ENCODE peak calls at places on chromosomes 5 and 9, in seven cellular contexts. S is WERI-Rb-1; T is cardiac fibroblast; Y is ureter; K is HT1080; A is stimulated activated CD4-positive, alpha-beta T cell treated with anti-CD3 and anti-CD28 coated beads, Interleukin-1b, Interleukin-23, amount 100 ng/mL, for 24 hours; Q is GF-D8. C is an unnamed sample.

GRCh38 chr5:612498-613424 is 621 bp downstream of the CEP72 start:
- DNase-seq in S (peak; percentile 52), T (peak; percentile 23), Y (peak; percentile 17), K (peak; percentile 25), A (no peak), Q (no peak), C (peak; percentile 17)

GRCh38 chr5:120252839-120253238 is 211.3 kb upstream of the PRR16 start:
- DNase-seq in S (no peak), T (peak; percentile 51), Y (no peak), K (peak; percentile 63), A (no peak), Q (no peak), C (no peak)

GRCh38 chr5:132464155-132464939 is 26.2 kb downstream of the IRF1 start:
- DNase-seq in S (peak; percentile 41), T (no peak), Y (no peak), K (no peak), A (no peak), Q (no peak), C (no peak)

GRCh38 chr5:10329808-10330481 is 22.2 kb upstream of the CMBL start:
- DNase-seq in S (no peak), T (peak; percentile 68), Y (peak; percentile 61), K (no peak), A (no peak), Q (no peak), C (no peak)

GRCh38 chr9:70610287-70610644 is 195.8 kb upstream of the KLF9 start:
- DNase-seq in S (no peak), T (no peak), Y (no peak), K (no peak), A (no peak), Q (no peak), C (no peak)

GRCh38 chr5:158170534-158170933 is 311.6 kb upstream of the CLINT1 start:
- DNase-seq in S (no peak), T (no peak), Y (no peak), K (no peak), A (no peak), Q (no peak), C (no peak)

GRCh38 chr9:94606641-94607339 is 13.2 kb upstream of the FBP2 start:
- DNase-seq in S (no peak), T (no peak), Y (no peak), K (no peak), A (no peak), Q (no peak), C (no peak)

GRCh38 chr5:172669808-172670402 is 28.8 kb downstream of the NEURL1B start:
- DNase-seq in S (no peak), T (no peak), Y (no peak), K (no peak), A (no peak), Q (no peak), C (no peak)

GRCh38 chr5:32443145-32443540 is 1.4 kb downstream of the ZFR start:
- DNase-seq in S (no peak), T (peak; percentile 51), Y (no peak), K (peak; percentile 48), A (no peak), Q (no peak), C (no peak)

C was measured in effector CD4-positive, alpha-beta T cell.